ENCODE peak calls at places on chromosomes 13 and 19, in ten cellular contexts. G is lower leg skin; X is A549; P is WTC11; T is T-helper 17 cell; L is EL; K is activated CD8-positive, alpha-beta memory T cell treated with anti-CD3 and anti-CD28 coated beads, Interleukin-2, amount 50 U/mL, for 4 hours; A is astrocyte of the cerebellum; N is psoas muscle; J is T-helper 2 cell treated with Interferon-gamma antibody and Interleukin-4, amounts not matched to agents 5 μg/mL and 100 μg/mL, for 36 hours. S is an unnamed sample.

GRCh38 chr13:26941345-26942174 is 181.0 kb upstream of the GPR12 start:
- DNase-seq in G (peak; percentile 32), X (no peak), P (no peak), T (no peak), L (peak; percentile 77), K (no peak), A (no peak), N (no peak), J (no peak), S (no peak)

GRCh38 chr19:18710986-18711751 is 27.7 kb downstream of the CRTC1 start:
- DNase-seq in G (no peak), X (no peak), P (no peak), T (no peak), L (no peak), K (no peak), A (peak; percentile 49), N (peak; percentile 77), J (no peak), S (no peak)

GRCh38 chr13:104773775-104774174 is 1707.6 kb upstream of the SLC10A2 start:
- DNase-seq in G (no peak), X (peak; percentile 1), P (no peak), T (no peak), L (peak; percentile 34), K (no peak), A (peak; percentile 49), N (no peak), J (no peak), S (no peak)

GRCh38 chr13:113414335-113414734 is 39.0 kb downstream of the ADPRHL1 start:
- DNase-seq in G (no peak), X (no peak), P (no peak), T (no peak), L (no peak), K (no peak), A (no peak), N (no peak), J (no peak), S (no peak)

GRCh38 chr13:72565893-72566292 is 161.5 kb downstream of the MZT1 start:
- DNase-seq in G (no peak), X (no peak), P (no peak), T (no peak), L (peak; percentile 22), K (no peak), A (peak; percentile 22), N (no peak), J (no peak), S (peak; percentile 37)

GRCh38 chr13:29702912-29703351 is 107.4 kb upstream of the SLC7A1 start:
- DNase-seq in G (peak; percentile 89), X (no peak), P (no peak), T (no peak), L (peak; percentile 98), K (no peak), A (peak; percentile 43), N (peak; percentile 67), J (no peak), S (peak; percentile 84)

GRCh38 chr13:33153421-33154381 is 131.9 kb downstream of the STARD13 start:
- DNase-seq in G (peak; percentile 86), X (no peak), P (no peak), T (no peak), L (no peak), K (no peak), A (peak; percentile 8), N (no peak), J (no peak), S (no peak)

GRCh38 chr13:45224181-45224580 is 23.3 kb upstream of the KCTD4 start:
- DNase-seq in G (no peak), X (no peak), P (no peak), T (no peak), L (peak; percentile 64), K (no peak), A (no peak), N (no peak), J (no peak), S (no peak)

GRCh38 chr13:25771641-25772478 is 280.0 kb downstream of the SHISA2 start:
- DNase-seq in G (peak; percentile 26), X (no peak), P (no peak), T (no peak), L (peak; percentile 33), K (no peak), A (peak; percentile 43), N (no peak), J (no peak), S (no peak)

GRCh38 chr19:5114713-5115112 is 145.8 kb downstream of the KDM4B start:
- DNase-seq in G (no peak), X (no peak), P (no peak), T (no peak), L (no peak), K (no peak), A (no peak), N (no peak), J (no peak), S (no peak)

GRCh38 chr19:41928221-41928683 is at the start of gene ERFL:
- DNase-seq in G (no peak), X (no peak), P (no peak), T (no peak), L (peak; percentile 31), K (peak; percentile 52), A (no peak), N (no peak), J (peak; percentile 37), S (no peak)

GRCh38 chr13:24135674-24136300 is 24.7 kb upstream of the SPATA13 start:
- DNase-seq in G (no peak), X (no peak), P (no peak), T (no peak), L (peak; percentile 52), K (no peak), A (peak; percentile 74), N (no peak), J (no peak), S (no peak)